ENCODE peak calls at places on chromosomes 5 and 9, in eight cellular contexts. G, F, S, K, I, D, R and O are unnamed samples.

GRCh38 chr5:81904861-81905260 is 67.0 kb upstream of the ATG10 start:
- DNase-seq in D (no peak), I (no peak), F (no peak), G (peak; percentile 48), R (no peak), S (no peak), K (no peak), O (peak; percentile 70)

GRCh38 chr5:117461403-117461802 is 886.8 kb upstream of the SEMA6A start:
- DNase-seq in F (no peak), R (no peak), D (no peak), S (no peak), I (no peak), G (no peak), K (no peak), O (no peak)

GRCh38 chr5:131460867-131461572 is 174.0 kb downstream of the RAPGEF6 start:
- DNase-seq in D (no peak), G (peak; percentile 47), I (no peak), R (no peak), F (no peak), S (no peak), K (no peak), O (no peak)

GRCh38 chr5:107359033-107359915 is 311.5 kb downstream of the EFNA5 start:
- DNase-seq in R (no peak), I (no peak), D (no peak), S (no peak), G (peak; percentile 51), K (peak; percentile 72), F (no peak), O (no peak)

GRCh38 chr5:170348069-170348702 is 41.0 kb downstream of the KCNMB1 start:
- DNase-seq in G (no peak), R (no peak), I (no peak), K (peak; percentile 24), F (no peak), S (no peak), D (no peak), O (no peak)

GRCh38 chr5:135843571-135844337 is 9.3 kb downstream of the SLC25A48 start:
- DNase-seq in R (no peak), K (no peak), I (peak; percentile 29), F (peak; percentile 39), G (no peak), S (no peak), D (no peak), O (no peak)

GRCh38 chr5:149826574-149826973 is 96.5 kb downstream of the PPARGC1B start:
- DNase-seq in D (no peak), S (no peak), R (no peak), G (no peak), I (no peak), F (no peak), K (no peak), O (no peak)

GRCh38 chr5:67724412-67725135 is 491.0 kb upstream of the PIK3R1 start:
- DNase-seq in I (no peak), D (no peak), F (no peak), K (peak; percentile 5), R (no peak), G (no peak), S (no peak), O (no peak)

GRCh38 chr5:96149546-96149945 is 187.9 kb upstream of the ELL2 start:
- DNase-seq in F (no peak), G (no peak), K (peak; percentile 50), I (no peak), R (no peak), S (no peak), D (no peak), O (peak; percentile 48)

GRCh38 chr5:78016831-78017529 is 240.8 kb upstream of the TBCA start:
- DNase-seq in S (peak; percentile 25), K (no peak), R (no peak), I (no peak), G (no peak), F (no peak), D (no peak), O (no peak)

GRCh38 chr5:131252824-131253171 is 11.1 kb upstream of the CDC42SE2 start:
- DNase-seq in D (no peak), F (no peak), G (no peak), R (no peak), I (no peak), S (no peak), K (no peak), O (peak; percentile 98)

GRCh38 chr9:36603006-36603405 is 30.3 kb downstream of the MELK start:
- DNase-seq in D (no peak), K (peak; percentile 52), F (no peak), G (no peak), I (no peak), S (no peak), R (no peak), O (no peak)

GRCh38 chr9:126558051-126558665 is 55.6 kb upstream of the LMX1B start:
- DNase-seq in K (peak; percentile 60), I (peak; percentile 25), S (peak; percentile 74), R (peak; percentile 84), G (peak; percentile 6), D (peak; percentile 72), F (no peak), O (peak; percentile 54)

GRCh38 chr5:115875447-115875846 is 33.7 kb downstream of the AP3S1 start:
- DNase-seq in G (no peak), R (peak; percentile 26), S (no peak), F (no peak), I (no peak), D (no peak), K (no peak), O (no peak)

GRCh38 chr5:114358329-114358728 is 3.5 kb upstream of the KCNN2 start:
- DNase-seq in R (no peak), I (no peak), D (no peak), G (no peak), S (no peak), F (no peak), K (peak; percentile 18), O (no peak)

GRCh38 chr9:12511726-12512125 is 181.5 kb upstream of the TYRP1 start:
- DNase-seq in G (no peak), D (no peak), R (no peak), I (no peak), S (no peak), F (no peak), K (no peak), O (no peak)

GRCh38 chr5:116237917-116238502 is 153.2 kb downstream of the COMMD10 start:
- DNase-seq in G (no peak), K (peak; percentile 1), S (no peak), F (no peak), D (no peak), R (no peak), I (no peak), O (peak; percentile 18)

GRCh38 chr5:91373016-91373415 is 10.1 kb downstream of the ARRDC3 start:
- DNase-seq in I (no peak), R (no peak), F (no peak), G (no peak), S (no peak), K (no peak), D (no peak), O (peak; percentile 9)

GRCh38 chr9:109107402-109108240 is 12.1 kb downstream of the TMEM245 start:
- DNase-seq in G (peak; percentile 75), K (peak; percentile 78), I (no peak), R (no peak), S (no peak), F (peak; percentile 50), D (peak; percentile 53), O (peak; percentile 70)

GRCh38 chr5:166781729-166782128 is 1509.7 kb upstream of the WWC1 start:
- DNase-seq in K (no peak), S (peak; percentile 27), R (no peak), D (no peak), G (no peak), F (no peak), I (no peak), O (no peak)

GRCh38 chr5:65855758-65856157 is 70.6 kb upstream of the ERBIN start:
- DNase-seq in K (no peak), D (no peak), R (no peak), I (no peak), F (no peak), S (no peak), G (no peak), O (no peak)